ENCODE peak calls at places on chromosomes 12 and 14, in six cellular contexts. J is heart left ventricle, I is psoas muscle, C is IMR-90, G is adrenal gland, S is transverse colon. A is an unnamed sample.

GRCh38 chr14:34038358-34039057 is 87.6 kb upstream of the EGLN3 start:
- DNase-seq in I (no peak), J (no peak), G (no peak), C (no peak), S (no peak), A (no peak)

GRCh38 chr14:25607095-25607657 is 557.2 kb upstream of the STXBP6 start:
- DNase-seq in I (no peak), S (no peak), C (no peak), G (no peak), J (no peak), A (no peak)

GRCh38 chr12:31119531-31120211 is 46.0 kb downstream of the DDX11 start:
- DNase-seq in I (no peak), C (no peak), S (no peak), G (no peak), J (peak), A (no peak)

GRCh38 chr14:26719514-26719913 is 121.7 kb upstream of the NOVA1 start:
- DNase-seq in C (peak), G (no peak), S (no peak), I (no peak), J (no peak), A (peak)

GRCh38 chr12:127632431-127632830 is 634.5 kb upstream of the TMEM132C start:
- DNase-seq in I (no peak), C (no peak), S (no peak), G (no peak), J (no peak), A (no peak)

GRCh38 chr14:94612174-94612573 is at the start of gene SERPINA3:
- DNase-seq in I (no peak), S (no peak), C (peak), J (no peak), G (no peak), A (peak)

GRCh38 chr12:48765753-48766162 is 23.1 kb downstream of the ADCY6 start:
- DNase-seq in J (no peak), G (no peak), S (no peak), C (peak), I (no peak), A (peak)

GRCh38 chr12:42372154-42372791 is 46.3 kb downstream of the PPHLN1 start:
- DNase-seq in C (peak), I (no peak), G (no peak), J (no peak), S (no peak), A (peak)

GRCh38 chr14:92563359-92563758 is 49.8 kb downstream of the RIN3 start:
- DNase-seq in J (no peak), S (no peak), G (no peak), C (peak), I (no peak), A (peak)

GRCh38 chr12:119877639-119877948 is 474 bp upstream of the CIT start:
- DNase-seq in J (no peak), I (no peak), S (no peak), C (no peak), G (no peak), A (no peak)

DNA sequence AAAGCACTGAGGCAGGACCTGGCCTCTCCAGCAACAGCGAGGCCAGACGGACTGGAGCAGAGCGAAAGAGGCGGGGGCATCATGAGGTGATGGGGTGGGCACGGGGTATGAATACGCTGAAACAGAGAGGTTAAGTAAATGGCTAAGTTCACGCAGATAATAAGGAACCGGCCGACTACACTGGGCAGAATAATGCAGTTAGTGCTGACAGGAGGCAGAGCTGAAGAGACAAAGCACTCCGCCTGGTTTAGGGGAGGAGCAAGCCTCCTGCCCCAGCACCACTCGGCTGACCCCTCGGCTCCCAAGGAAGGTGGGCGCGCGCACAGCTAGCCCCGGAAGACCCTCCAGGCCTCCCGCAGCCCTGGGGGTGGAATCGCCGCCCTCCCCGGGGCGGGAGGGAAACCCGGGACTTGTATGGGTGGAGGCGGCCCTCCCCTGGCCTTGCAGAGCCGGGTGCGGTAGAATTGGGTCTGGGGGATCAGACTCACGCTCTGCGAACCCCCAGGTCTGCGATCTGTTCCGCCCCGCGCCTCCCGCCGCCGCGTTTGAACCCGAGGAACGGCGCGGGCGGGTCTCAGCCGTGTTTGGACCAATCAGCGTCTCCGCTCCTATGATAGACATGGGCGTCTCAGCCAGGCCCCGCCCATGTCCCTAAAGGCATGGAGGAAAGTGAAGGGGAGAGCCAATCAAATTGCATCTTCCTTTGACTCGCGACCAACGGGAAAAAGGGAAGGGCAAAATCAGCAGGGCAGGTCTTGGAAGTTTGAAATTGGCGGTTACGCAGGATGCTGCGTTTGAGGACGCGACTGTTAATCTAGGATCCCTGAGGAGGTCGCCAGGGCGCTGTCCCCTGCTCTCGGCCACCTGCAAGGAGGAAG is at the start of gene CIT:
- DNase-seq in G (peak), C (peak), J (peak), S (peak), I (peak), A (peak)
- TF ChIP-seq CTCF in G (no peak), C (no peak), J (no peak), S (no peak), I (no peak), A (no peak)

GRCh38 chr12:113471619-113472171 is at the start of gene LHX5:
- DNase-seq in G (no peak), C (peak), S (no peak), I (no peak), J (no peak), A (no peak)
- H3K4me3 ChIP-seq in G (no peak), C (no peak), S (no peak), I (no peak), J (no peak), A (no peak)

GRCh38 chr12:131927110-131928079 is 1.7 kb upstream of the PUS1 start:
- DNase-seq in I (no peak), C (no peak), J (no peak), S (no peak), G (no peak), A (no peak)
- TF ChIP-seq CTCF in I (no peak), C (no peak), J (no peak), S (no peak), G (no peak), A (no peak)

GRCh38 chr12:114691196-114691595 is 7.2 kb upstream of the TBX3 start:
- DNase-seq in I (no peak), J (no peak), S (no peak), C (no peak), G (peak), A (no peak)
- H3K4me3 ChIP-seq in I (no peak), J (no peak), S (no peak), C (no peak), G (no peak), A (no peak)

GRCh38 chr12:19288603-19289244 is 150.6 kb upstream of the AEBP2 start:
- DNase-seq in J (no peak), G (no peak), I (no peak), S (no peak), C (peak), A (peak)
- TF ChIP-seq CTCF in J (peak), G (peak), I (peak), S (peak), C (peak), A (peak)

GRCh38 chr12:109999983-110000505 is 814 bp downstream of the ANKRD13A start:
- DNase-seq in I (no peak), C (no peak), J (no peak), G (peak), S (peak), A (peak)

GRCh38 chr12:110005319-110005973 is 6.2 kb downstream of the ANKRD13A start:
- DNase-seq in C (no peak), I (no peak), G (no peak), S (peak), J (no peak), A (no peak)

GRCh38 chr12:110001596-110001995 is 2.4 kb downstream of the ANKRD13A start:
- DNase-seq in C (peak), S (no peak), G (no peak), I (no peak), J (no peak), A (no peak)

GRCh38 chr12:110004598-110004997 is 5.4 kb downstream of the ANKRD13A start:
- DNase-seq in G (no peak), C (no peak), J (no peak), I (no peak), S (no peak), A (no peak)

GRCh38 chr12:110002691-110003515 is 3.7 kb downstream of the ANKRD13A start:
- DNase-seq in I (no peak), J (no peak), S (no peak), C (peak), G (no peak), A (no peak)
- H3K4me3 ChIP-seq in I (no peak), J (no peak), S (no peak), C (no peak), G (no peak), A (no peak)